ENCODE peak calls at places on chromosomes 4 and X, in seven cellular contexts. One of them, this sample, is unnamed.
A peak's percentile ranks its signal among the peaks of the same experiment; 100 is the strongest.

GRCh38 chr4:37475087-37475486 is 211.1 kb downstream of the RELL1 start:
- DNase-seq in stimulated activated CD4-positive, alpha-beta T cell treated with anti-CD3 and anti-CD28 coated beads, Interleukin-4, amount 100 ng/mL, for 48 hours: no peak
- DNase-seq in fibroblast of lung: no peak
- DNase-seq in cardiac muscle cell: no peak
- DNase-seq in RPMI7951: no peak
- DNase-seq in activated effector memory CD4-positive, alpha-beta T cell treated with Interleukin-2 at 50 U/mL for 16 hours: no peak
- DNase-seq in upper lobe of right lung: no peak
- DNase-seq in this sample: peak; percentile 33

GRCh38 chr4:188175288-188175687 is 36.0 kb downstream of the TRIML1 start:
- DNase-seq in stimulated activated CD4-positive, alpha-beta T cell treated with anti-CD3 and anti-CD28 coated beads, Interleukin-4, amount 100 ng/mL, for 48 hours: no peak
- DNase-seq in fibroblast of lung: no peak
- DNase-seq in cardiac muscle cell: no peak
- DNase-seq in RPMI7951: no peak
- DNase-seq in activated effector memory CD4-positive, alpha-beta T cell treated with Interleukin-2 at 50 U/mL for 16 hours: no peak
- DNase-seq in upper lobe of right lung: no peak
- DNase-seq in this sample: no peak

GRCh38 chrX:17944833-17945497 is 83.9 kb upstream of the RAI2 start:
- DNase-seq in stimulated activated CD4-positive, alpha-beta T cell treated with anti-CD3 and anti-CD28 coated beads, Interleukin-4, amount 100 ng/mL, for 48 hours: no peak
- DNase-seq in fibroblast of lung: no peak
- DNase-seq in cardiac muscle cell: no peak
- DNase-seq in RPMI7951: peak; percentile 23
- DNase-seq in activated effector memory CD4-positive, alpha-beta T cell treated with Interleukin-2 at 50 U/mL for 16 hours: no peak
- DNase-seq in upper lobe of right lung: no peak
- DNase-seq in this sample: no peak

GRCh38 chr4:88674989-88675388 is 22.6 kb downstream of the NAP1L5 start:
- DNase-seq in stimulated activated CD4-positive, alpha-beta T cell treated with anti-CD3 and anti-CD28 coated beads, Interleukin-4, amount 100 ng/mL, for 48 hours: no peak
- DNase-seq in fibroblast of lung: peak; percentile 69
- DNase-seq in cardiac muscle cell: no peak
- DNase-seq in RPMI7951: peak; percentile 15
- DNase-seq in activated effector memory CD4-positive, alpha-beta T cell treated with Interleukin-2 at 50 U/mL for 16 hours: no peak
- DNase-seq in upper lobe of right lung: no peak
- DNase-seq in this sample: no peak

GRCh38 chr4:72377491-72378194 is 191.4 kb downstream of the ADAMTS3 start:
- DNase-seq in stimulated activated CD4-positive, alpha-beta T cell treated with anti-CD3 and anti-CD28 coated beads, Interleukin-4, amount 100 ng/mL, for 48 hours: no peak
- DNase-seq in fibroblast of lung: peak; percentile 75
- DNase-seq in cardiac muscle cell: peak; percentile 56
- DNase-seq in RPMI7951: no peak
- DNase-seq in activated effector memory CD4-positive, alpha-beta T cell treated with Interleukin-2 at 50 U/mL for 16 hours: no peak
- DNase-seq in upper lobe of right lung: no peak
- DNase-seq in this sample: peak; percentile 6

GRCh38 chrX:65610040-65610439 is 57.4 kb upstream of the MSN start:
- DNase-seq in stimulated activated CD4-positive, alpha-beta T cell treated with anti-CD3 and anti-CD28 coated beads, Interleukin-4, amount 100 ng/mL, for 48 hours: no peak
- DNase-seq in fibroblast of lung: no peak
- DNase-seq in cardiac muscle cell: peak; percentile 76
- DNase-seq in RPMI7951: no peak
- DNase-seq in activated effector memory CD4-positive, alpha-beta T cell treated with Interleukin-2 at 50 U/mL for 16 hours: no peak
- DNase-seq in upper lobe of right lung: no peak
- DNase-seq in this sample: no peak

GRCh38 chrX:2183193-2183725 is 317.5 kb downstream of the DHRSX start:
- DNase-seq in stimulated activated CD4-positive, alpha-beta T cell treated with anti-CD3 and anti-CD28 coated beads, Interleukin-4, amount 100 ng/mL, for 48 hours: no peak
- DNase-seq in fibroblast of lung: no peak
- DNase-seq in cardiac muscle cell: no peak
- DNase-seq in RPMI7951: peak; percentile 62
- DNase-seq in activated effector memory CD4-positive, alpha-beta T cell treated with Interleukin-2 at 50 U/mL for 16 hours: no peak
- DNase-seq in upper lobe of right lung: peak; percentile 27
- DNase-seq in this sample: peak; percentile 5

GRCh38 chr4:68167706-68168105 is 38.0 kb upstream of the TMPRSS11F start:
- DNase-seq in stimulated activated CD4-positive, alpha-beta T cell treated with anti-CD3 and anti-CD28 coated beads, Interleukin-4, amount 100 ng/mL, for 48 hours: no peak
- DNase-seq in fibroblast of lung: no peak
- DNase-seq in cardiac muscle cell: no peak
- DNase-seq in RPMI7951: no peak
- DNase-seq in activated effector memory CD4-positive, alpha-beta T cell treated with Interleukin-2 at 50 U/mL for 16 hours: no peak
- DNase-seq in upper lobe of right lung: no peak
- DNase-seq in this sample: no peak

GRCh38 chrX:129015381-129015780 is 507.9 kb downstream of the SMARCA1 start:
- DNase-seq in stimulated activated CD4-positive, alpha-beta T cell treated with anti-CD3 and anti-CD28 coated beads, Interleukin-4, amount 100 ng/mL, for 48 hours: no peak
- DNase-seq in fibroblast of lung: no peak
- DNase-seq in cardiac muscle cell: no peak
- DNase-seq in RPMI7951: no peak
- DNase-seq in activated effector memory CD4-positive, alpha-beta T cell treated with Interleukin-2 at 50 U/mL for 16 hours: no peak
- DNase-seq in upper lobe of right lung: no peak
- DNase-seq in this sample: no peak

GRCh38 chr4:64539234-64539849 is 130.1 kb upstream of the TECRL start:
- DNase-seq in stimulated activated CD4-positive, alpha-beta T cell treated with anti-CD3 and anti-CD28 coated beads, Interleukin-4, amount 100 ng/mL, for 48 hours: peak; percentile 4
- DNase-seq in fibroblast of lung: peak; percentile 51
- DNase-seq in cardiac muscle cell: peak; percentile 75
- DNase-seq in RPMI7951: peak; percentile 45
- DNase-seq in activated effector memory CD4-positive, alpha-beta T cell treated with Interleukin-2 at 50 U/mL for 16 hours: no peak
- DNase-seq in upper lobe of right lung: no peak
- DNase-seq in this sample: peak; percentile 69

GRCh38 chr4:118410143-118410542 is 57.3 kb upstream of the PRSS12 start:
- DNase-seq in stimulated activated CD4-positive, alpha-beta T cell treated with anti-CD3 and anti-CD28 coated beads, Interleukin-4, amount 100 ng/mL, for 48 hours: no peak
- DNase-seq in fibroblast of lung: peak; percentile 76
- DNase-seq in cardiac muscle cell: peak; percentile 65
- DNase-seq in RPMI7951: peak; percentile 1
- DNase-seq in activated effector memory CD4-positive, alpha-beta T cell treated with Interleukin-2 at 50 U/mL for 16 hours: no peak
- DNase-seq in upper lobe of right lung: no peak
- DNase-seq in this sample: no peak

GRCh38 chrX:130952266-130953043 is 49.4 kb upstream of the ENOX2 start:
- DNase-seq in stimulated activated CD4-positive, alpha-beta T cell treated with anti-CD3 and anti-CD28 coated beads, Interleukin-4, amount 100 ng/mL, for 48 hours: no peak
- DNase-seq in fibroblast of lung: no peak
- DNase-seq in cardiac muscle cell: no peak
- DNase-seq in RPMI7951: no peak
- DNase-seq in activated effector memory CD4-positive, alpha-beta T cell treated with Interleukin-2 at 50 U/mL for 16 hours: no peak
- DNase-seq in upper lobe of right lung: no peak
- DNase-seq in this sample: no peak

GRCh38 chrX:44071070-44071645 is 98.0 kb upstream of the NDP start:
- DNase-seq in stimulated activated CD4-positive, alpha-beta T cell treated with anti-CD3 and anti-CD28 coated beads, Interleukin-4, amount 100 ng/mL, for 48 hours: no peak
- DNase-seq in fibroblast of lung: peak; percentile 15
- DNase-seq in cardiac muscle cell: no peak
- DNase-seq in RPMI7951: peak; percentile 17
- DNase-seq in activated effector memory CD4-positive, alpha-beta T cell treated with Interleukin-2 at 50 U/mL for 16 hours: no peak
- DNase-seq in upper lobe of right lung: no peak
- DNase-seq in this sample: no peak

GRCh38 chr4:149914521-149915115 is 99.0 kb upstream of the IQCM start:
- DNase-seq in stimulated activated CD4-positive, alpha-beta T cell treated with anti-CD3 and anti-CD28 coated beads, Interleukin-4, amount 100 ng/mL, for 48 hours: peak; percentile 19
- DNase-seq in fibroblast of lung: peak; percentile 51
- DNase-seq in cardiac muscle cell: peak; percentile 68
- DNase-seq in RPMI7951: peak; percentile 22
- DNase-seq in activated effector memory CD4-positive, alpha-beta T cell treated with Interleukin-2 at 50 U/mL for 16 hours: no peak
- DNase-seq in upper lobe of right lung: no peak
- DNase-seq in this sample: peak; percentile 32

GRCh38 chr4:96016615-96017299 is 176.9 kb downstream of the PDHA2 start:
- DNase-seq in stimulated activated CD4-positive, alpha-beta T cell treated with anti-CD3 and anti-CD28 coated beads, Interleukin-4, amount 100 ng/mL, for 48 hours: no peak
- DNase-seq in fibroblast of lung: peak; percentile 61
- DNase-seq in cardiac muscle cell: peak; percentile 74
- DNase-seq in RPMI7951: no peak
- DNase-seq in activated effector memory CD4-positive, alpha-beta T cell treated with Interleukin-2 at 50 U/mL for 16 hours: no peak
- DNase-seq in upper lobe of right lung: no peak
- DNase-seq in this sample: no peak

GRCh38 chr4:57078685-57079521 is 31.3 kb downstream of the IGFBP7 start:
- DNase-seq in stimulated activated CD4-positive, alpha-beta T cell treated with anti-CD3 and anti-CD28 coated beads, Interleukin-4, amount 100 ng/mL, for 48 hours: no peak
- DNase-seq in fibroblast of lung: peak; percentile 91
- DNase-seq in cardiac muscle cell: no peak
- DNase-seq in RPMI7951: no peak
- DNase-seq in activated effector memory CD4-positive, alpha-beta T cell treated with Interleukin-2 at 50 U/mL for 16 hours: no peak
- DNase-seq in upper lobe of right lung: no peak
- DNase-seq in this sample: peak; percentile 28

GRCh38 chrX:150473371-150473770 is 95.0 kb upstream of the MTM1 start:
- DNase-seq in stimulated activated CD4-positive, alpha-beta T cell treated with anti-CD3 and anti-CD28 coated beads, Interleukin-4, amount 100 ng/mL, for 48 hours: no peak
- DNase-seq in fibroblast of lung: no peak
- DNase-seq in cardiac muscle cell: no peak
- DNase-seq in RPMI7951: no peak
- DNase-seq in activated effector memory CD4-positive, alpha-beta T cell treated with Interleukin-2 at 50 U/mL for 16 hours: no peak
- DNase-seq in upper lobe of right lung: no peak
- DNase-seq in this sample: no peak

GRCh38 chrX:112120737-112121136 is 38.2 kb upstream of the TRPC5 start:
- DNase-seq in stimulated activated CD4-positive, alpha-beta T cell treated with anti-CD3 and anti-CD28 coated beads, Interleukin-4, amount 100 ng/mL, for 48 hours: no peak
- DNase-seq in fibroblast of lung: peak; percentile 5
- DNase-seq in cardiac muscle cell: no peak
- DNase-seq in RPMI7951: no peak
- DNase-seq in activated effector memory CD4-positive, alpha-beta T cell treated with Interleukin-2 at 50 U/mL for 16 hours: no peak
- DNase-seq in upper lobe of right lung: no peak
- DNase-seq in this sample: no peak

GRCh38 chr4:54658321-54659093 is 750 bp downstream of the KIT start:
- DNase-seq in stimulated activated CD4-positive, alpha-beta T cell treated with anti-CD3 and anti-CD28 coated beads, Interleukin-4, amount 100 ng/mL, for 48 hours: peak; percentile 7
- DNase-seq in fibroblast of lung: peak; percentile 41
- DNase-seq in cardiac muscle cell: peak; percentile 43
- DNase-seq in RPMI7951: peak; percentile 57
- DNase-seq in activated effector memory CD4-positive, alpha-beta T cell treated with Interleukin-2 at 50 U/mL for 16 hours: peak; percentile 13
- DNase-seq in upper lobe of right lung: peak; percentile 72
- DNase-seq in this sample: peak; percentile 35

GRCh38 chr4:82268050-82268825 is 105.6 kb downstream of the HNRNPD start:
- DNase-seq in stimulated activated CD4-positive, alpha-beta T cell treated with anti-CD3 and anti-CD28 coated beads, Interleukin-4, amount 100 ng/mL, for 48 hours: no peak
- DNase-seq in fibroblast of lung: peak; percentile 37
- DNase-seq in cardiac muscle cell: peak; percentile 76
- DNase-seq in RPMI7951: peak; percentile 48
- DNase-seq in activated effector memory CD4-positive, alpha-beta T cell treated with Interleukin-2 at 50 U/mL for 16 hours: no peak
- DNase-seq in upper lobe of right lung: no peak
- DNase-seq in this sample: peak; percentile 59

GRCh38 chr4:43864616-43865146 is 583.9 kb downstream of the KCTD8 start:
- DNase-seq in stimulated activated CD4-positive, alpha-beta T cell treated with anti-CD3 and anti-CD28 coated beads, Interleukin-4, amount 100 ng/mL, for 48 hours: no peak
- DNase-seq in fibroblast of lung: no peak
- DNase-seq in cardiac muscle cell: no peak
- DNase-seq in RPMI7951: no peak
- DNase-seq in activated effector memory CD4-positive, alpha-beta T cell treated with Interleukin-2 at 50 U/mL for 16 hours: no peak
- DNase-seq in upper lobe of right lung: no peak
- DNase-seq in this sample: no peak

GRCh38 chr4:40909363-40909876 is 159.7 kb downstream of the NSUN7 start:
- DNase-seq in stimulated activated CD4-positive, alpha-beta T cell treated with anti-CD3 and anti-CD28 coated beads, Interleukin-4, amount 100 ng/mL, for 48 hours: peak; percentile 35
- DNase-seq in fibroblast of lung: peak; percentile 90
- DNase-seq in cardiac muscle cell: peak; percentile 70
- DNase-seq in RPMI7951: peak; percentile 83
- DNase-seq in activated effector memory CD4-positive, alpha-beta T cell treated with Interleukin-2 at 50 U/mL for 16 hours: no peak
- DNase-seq in upper lobe of right lung: no peak
- DNase-seq in this sample: peak; percentile 14

GRCh38 chr4:124478518-124478917 is 234.0 kb downstream of the ANKRD50 start:
- DNase-seq in stimulated activated CD4-positive, alpha-beta T cell treated with anti-CD3 and anti-CD28 coated beads, Interleukin-4, amount 100 ng/mL, for 48 hours: no peak
- DNase-seq in fibroblast of lung: no peak
- DNase-seq in cardiac muscle cell: peak; percentile 53
- DNase-seq in RPMI7951: no peak
- DNase-seq in activated effector memory CD4-positive, alpha-beta T cell treated with Interleukin-2 at 50 U/mL for 16 hours: no peak
- DNase-seq in upper lobe of right lung: no peak
- DNase-seq in this sample: no peak

GRCh38 chr4:1981251-1982055 is 27.3 kb downstream of the NELFA start:
- DNase-seq in stimulated activated CD4-positive, alpha-beta T cell treated with anti-CD3 and anti-CD28 coated beads, Interleukin-4, amount 100 ng/mL, for 48 hours: no peak
- DNase-seq in fibroblast of lung: no peak
- DNase-seq in cardiac muscle cell: no peak
- DNase-seq in RPMI7951: no peak
- DNase-seq in activated effector memory CD4-positive, alpha-beta T cell treated with Interleukin-2 at 50 U/mL for 16 hours: no peak
- DNase-seq in upper lobe of right lung: peak; percentile 63
- DNase-seq in this sample: no peak

GRCh38 chr4:151766691-151767090 is 5.9 kb upstream of the GATB start:
- DNase-seq in stimulated activated CD4-positive, alpha-beta T cell treated with anti-CD3 and anti-CD28 coated beads, Interleukin-4, amount 100 ng/mL, for 48 hours: no peak
- DNase-seq in fibroblast of lung: no peak
- DNase-seq in cardiac muscle cell: no peak
- DNase-seq in RPMI7951: no peak
- DNase-seq in activated effector memory CD4-positive, alpha-beta T cell treated with Interleukin-2 at 50 U/mL for 16 hours: no peak
- DNase-seq in upper lobe of right lung: no peak
- DNase-seq in this sample: peak; percentile 47

This sample was measured in trophoblast cell.